ENCODE peak calls at places on chromosomes 12 and 14, in six cellular contexts. One of them, this sample, is unnamed. For H3K27me3 and H3F3A, the result is how much of the 10 kb centered on the place peaks cover.

GRCh38 chr12:13981296-13981962 is at the start of gene GRIN2B:
- DNase-seq in PC-3: no peak
- DNase-seq in MM.1S: no peak
- DNase-seq in GM23338: peak
- DNase-seq in neural progenitor cell: peak
- DNase-seq in SK-N-SH: peak
- DNase-seq in this sample: no peak

GRCh38 chr14:95156153-95156764 is 1.1 kb downstream of the DICER1 start:
- DNase-seq in SK-N-SH: no peak
- DNase-seq in PC-3: peak
- DNase-seq in MM.1S: peak
- DNase-seq in neural progenitor cell: peak
- DNase-seq in GM23338: no peak
- DNase-seq in this sample: peak

GRCh38 chr14:37650356-37651037 is 55.1 kb downstream of the TTC6 start:
- DNase-seq in MM.1S: no peak
- DNase-seq in SK-N-SH: no peak
- DNase-seq in GM23338: peak
- DNase-seq in PC-3: peak
- DNase-seq in neural progenitor cell: peak
- DNase-seq in this sample: no peak

GRCh38 chr12:55666508-55666907 is 29.8 kb downstream of the OR10P1 start:
- DNase-seq in SK-N-SH: no peak
- DNase-seq in GM23338: no peak
- DNase-seq in MM.1S: no peak
- DNase-seq in neural progenitor cell: no peak
- DNase-seq in PC-3: no peak
- DNase-seq in this sample: no peak

GRCh38 chr12:41407240-41407799 is 219.2 kb downstream of the PDZRN4 start:
- DNase-seq in GM23338: peak
- DNase-seq in neural progenitor cell: peak
- DNase-seq in PC-3: no peak
- DNase-seq in MM.1S: no peak
- DNase-seq in SK-N-SH: no peak
- DNase-seq in this sample: no peak

GRCh38 chr12:50981319-50982239 is 29.2 kb downstream of the HIGD1C start:
- DNase-seq in neural progenitor cell: no peak
- DNase-seq in GM23338: no peak
- DNase-seq in PC-3: no peak
- DNase-seq in SK-N-SH: no peak
- DNase-seq in MM.1S: no peak
- DNase-seq in this sample: no peak

GRCh38 chr12:67647547-67648305 is 819 bp upstream of the DYRK2 start:
- DNase-seq in SK-N-SH: peak
- DNase-seq in PC-3: peak
- DNase-seq in GM23338: peak
- DNase-seq in neural progenitor cell: peak
- DNase-seq in MM.1S: peak
- DNase-seq in this sample: peak

GRCh38 chr12:82655751-82656150 is 31.0 kb upstream of the TMTC2 start:
- DNase-seq in PC-3: no peak
- DNase-seq in GM23338: no peak
- DNase-seq in SK-N-SH: no peak
- DNase-seq in MM.1S: no peak
- DNase-seq in neural progenitor cell: no peak
- DNase-seq in this sample: no peak

GRCh38 chr12:92155733-92156132 is 10.1 kb upstream of the BTG1 start:
- DNase-seq in SK-N-SH: no peak
- DNase-seq in GM23338: no peak
- DNase-seq in MM.1S: no peak
- DNase-seq in neural progenitor cell: no peak
- DNase-seq in PC-3: no peak
- DNase-seq in this sample: no peak

GRCh38 chr14:69045857-69046351 is 66.8 kb upstream of the ACTN1 start:
- DNase-seq in GM23338: peak
- DNase-seq in neural progenitor cell: no peak
- DNase-seq in MM.1S: no peak
- DNase-seq in SK-N-SH: no peak
- DNase-seq in PC-3: no peak
- DNase-seq in this sample: peak

GRCh38 chr14:57961793-57962075 is 95.8 kb upstream of the SLC35F4 start:
- DNase-seq in neural progenitor cell: peak
- DNase-seq in MM.1S: no peak
- DNase-seq in GM23338: no peak
- DNase-seq in SK-N-SH: no peak
- DNase-seq in PC-3: no peak
- DNase-seq in this sample: no peak

GRCh38 chr14:76715102-76715926 is 46.0 kb upstream of the VASH1 start:
- DNase-seq in SK-N-SH: no peak
- DNase-seq in GM23338: no peak
- DNase-seq in MM.1S: no peak
- DNase-seq in PC-3: no peak
- DNase-seq in neural progenitor cell: peak
- DNase-seq in this sample: peak

GRCh38 chr12:66776974-66777373 is 98.1 kb upstream of the GRIP1 start:
- DNase-seq in GM23338: no peak
- DNase-seq in neural progenitor cell: no peak
- DNase-seq in SK-N-SH: no peak
- DNase-seq in PC-3: no peak
- DNase-seq in MM.1S: peak
- DNase-seq in this sample: no peak

GRCh38 chr12:127830730-127831129 is 436.2 kb upstream of the TMEM132C start:
- DNase-seq in PC-3: no peak
- DNase-seq in neural progenitor cell: no peak
- DNase-seq in GM23338: no peak
- DNase-seq in SK-N-SH: no peak
- DNase-seq in MM.1S: no peak
- DNase-seq in this sample: no peak

GRCh38 chr14:32201816-32202467 is at the start of gene RNU6-7:
- DNase-seq in SK-N-SH: peak
- DNase-seq in MM.1S: no peak
- DNase-seq in PC-3: no peak
- DNase-seq in GM23338: peak
- DNase-seq in neural progenitor cell: peak
- DNase-seq in this sample: peak

GRCh38 chr12:6376079-6376941 is 947 bp upstream of the SCNN1A start:
- DNase-seq in PC-3: no peak
- DNase-seq in neural progenitor cell: peak
- DNase-seq in MM.1S: no peak
- DNase-seq in GM23338: peak
- DNase-seq in SK-N-SH: peak
- DNase-seq in this sample: peak

DNA sequence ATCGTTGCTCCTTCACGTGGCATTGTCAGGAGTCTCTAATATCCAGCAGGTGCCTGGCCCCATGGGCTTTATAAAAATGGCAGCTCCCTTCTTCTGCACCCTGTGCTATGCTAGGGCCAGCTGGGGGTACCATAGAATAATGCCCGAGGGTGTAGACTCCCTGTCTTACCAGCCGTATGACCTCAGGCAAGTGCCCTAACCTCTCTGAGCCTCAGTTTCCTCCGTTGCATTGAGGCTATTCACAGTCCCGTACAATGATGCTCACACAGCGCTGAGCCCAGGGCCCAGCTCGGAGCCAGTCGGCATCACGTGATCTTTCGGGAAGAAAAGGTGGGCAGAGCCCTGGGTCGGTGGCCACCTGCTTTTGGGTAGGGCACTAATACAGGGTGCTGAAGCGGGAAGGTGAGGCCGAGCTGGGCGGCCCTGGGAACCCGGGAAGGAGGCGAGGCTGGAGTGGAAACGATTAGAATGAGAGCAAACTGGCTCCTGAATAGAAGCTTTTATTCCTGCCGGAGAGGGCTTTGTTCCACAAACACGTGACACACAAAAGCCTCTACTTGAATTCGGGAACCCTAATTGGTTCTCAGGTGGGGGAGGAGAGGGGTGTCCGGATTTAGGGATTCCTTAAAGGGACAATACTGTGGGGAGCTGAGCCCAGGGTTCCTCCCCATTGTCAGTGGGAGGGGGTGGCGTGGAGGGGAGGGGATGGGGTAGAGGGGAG is 19.9 kb upstream of the MSI1 start:
- DNase-seq in SK-N-SH: no peak
- DNase-seq in neural progenitor cell: peak
- DNase-seq in MM.1S: no peak
- DNase-seq in GM23338: peak
- DNase-seq in PC-3: no peak
- DNase-seq in this sample: peak
- H3K27me3 ChIP-seq in SK-N-SH: under half
- H3K27me3 ChIP-seq in neural progenitor cell: under half
- H3K27me3 ChIP-seq in MM.1S: under half
- H3K27me3 ChIP-seq in GM23338: under half
- H3K27me3 ChIP-seq in PC-3: under half
- H3K27me3 ChIP-seq in this sample: under half

GRCh38 chr12:121778567-121779421 is 14.7 kb downstream of the RHOF start:
- DNase-seq in PC-3: no peak
- DNase-seq in SK-N-SH: no peak
- DNase-seq in MM.1S: no peak
- DNase-seq in GM23338: no peak
- DNase-seq in neural progenitor cell: no peak
- DNase-seq in this sample: no peak
- H3F3A ChIP-seq in PC-3: under half
- H3F3A ChIP-seq in SK-N-SH: under half
- H3F3A ChIP-seq in MM.1S: under half
- H3F3A ChIP-seq in GM23338: under half
- H3F3A ChIP-seq in neural progenitor cell: under half
- H3F3A ChIP-seq in this sample: under half

DNA sequence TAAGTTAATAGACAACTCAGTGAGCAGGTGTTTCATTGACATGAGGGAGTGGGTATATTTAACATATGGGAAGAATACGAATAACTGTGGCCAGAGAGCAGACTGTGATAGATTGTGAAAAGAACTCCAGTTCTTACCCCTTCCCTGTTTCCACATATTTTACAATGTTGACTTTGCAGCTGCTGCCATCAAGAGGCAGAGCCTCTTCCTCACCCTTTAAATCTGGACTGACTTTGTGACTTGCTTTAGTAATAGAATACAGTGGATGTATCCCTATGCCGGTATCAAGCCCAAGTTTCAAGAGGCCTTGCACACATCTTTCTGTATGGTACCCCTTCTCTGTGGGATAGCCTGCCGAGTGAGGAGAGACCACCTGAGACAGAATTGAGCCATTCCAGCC is 356.7 kb downstream of the ETNK1 start:
- DNase-seq in MM.1S: no peak
- DNase-seq in neural progenitor cell: no peak
- DNase-seq in SK-N-SH: no peak
- DNase-seq in PC-3: no peak
- DNase-seq in GM23338: peak
- DNase-seq in this sample: peak
- TF ChIP-seq EZH2phosphoT487 in MM.1S: no peak
- TF ChIP-seq EZH2phosphoT487 in neural progenitor cell: no peak
- TF ChIP-seq EZH2phosphoT487 in SK-N-SH: no peak
- TF ChIP-seq EZH2phosphoT487 in PC-3: no peak
- TF ChIP-seq EZH2phosphoT487 in GM23338: no peak
- TF ChIP-seq EZH2phosphoT487 in this sample: no peak

DNA sequence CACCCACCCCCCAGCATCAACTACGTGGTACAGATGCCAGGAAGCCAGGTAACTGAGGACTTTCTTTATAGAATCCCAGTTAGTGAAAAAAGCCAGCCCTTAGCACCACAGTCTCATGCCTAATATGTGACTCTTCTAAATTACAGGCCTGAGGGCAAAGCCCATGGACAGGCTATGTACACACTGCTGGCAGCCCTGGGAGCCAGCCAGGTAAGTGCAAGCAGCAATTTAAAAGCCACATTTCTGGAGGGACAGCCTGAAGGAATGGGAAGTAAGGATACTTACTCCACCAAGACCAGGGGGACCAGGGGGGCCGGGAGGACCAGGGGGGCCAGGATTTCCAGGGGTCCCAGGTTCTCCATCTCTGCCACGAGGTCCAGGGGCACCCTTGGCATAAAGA is 7.0 kb downstream of the COL2A1 start:
- DNase-seq in GM23338: no peak
- DNase-seq in SK-N-SH: no peak
- DNase-seq in MM.1S: no peak
- DNase-seq in PC-3: peak
- DNase-seq in neural progenitor cell: no peak
- DNase-seq in this sample: no peak
- H3K27me3 ChIP-seq in GM23338: half or more
- H3K27me3 ChIP-seq in SK-N-SH: half or more
- H3K27me3 ChIP-seq in MM.1S: under half
- H3K27me3 ChIP-seq in PC-3: under half
- H3K27me3 ChIP-seq in neural progenitor cell: half or more
- H3K27me3 ChIP-seq in this sample: half or more

DNA sequence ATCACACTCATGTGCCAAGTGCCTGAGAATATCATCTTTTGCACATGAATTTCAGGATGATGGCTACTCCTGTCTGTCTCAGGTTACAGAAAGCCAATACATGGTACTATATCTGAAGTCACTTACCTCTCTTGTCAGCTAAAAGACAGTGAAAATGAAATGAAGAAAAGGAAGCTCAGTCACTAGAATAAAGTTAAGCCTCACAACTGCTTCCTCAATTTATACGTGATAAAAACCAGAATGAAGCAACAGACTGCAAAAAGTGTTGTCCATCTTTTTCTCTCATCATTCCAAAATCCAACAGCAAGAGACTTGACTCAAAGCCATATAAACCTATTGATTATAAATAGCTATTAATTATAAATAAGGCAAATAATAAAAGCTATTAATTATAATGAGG is 10.2 kb downstream of the NIN start:
- DNase-seq in GM23338: no peak
- DNase-seq in SK-N-SH: no peak
- DNase-seq in neural progenitor cell: no peak
- DNase-seq in PC-3: no peak
- DNase-seq in MM.1S: no peak
- DNase-seq in this sample: no peak
- H3F3A ChIP-seq in GM23338: under half
- H3F3A ChIP-seq in SK-N-SH: under half
- H3F3A ChIP-seq in neural progenitor cell: under half
- H3F3A ChIP-seq in PC-3: under half
- H3F3A ChIP-seq in MM.1S: under half
- H3F3A ChIP-seq in this sample: under half

GRCh38 chr14:36442824-36443241 is 77.2 kb downstream of the NKX2-1 start:
- DNase-seq in PC-3: no peak
- DNase-seq in MM.1S: no peak
- DNase-seq in neural progenitor cell: peak
- DNase-seq in SK-N-SH: no peak
- DNase-seq in GM23338: peak
- DNase-seq in this sample: no peak
- TF ChIP-seq EZH2phosphoT487 in PC-3: no peak
- TF ChIP-seq EZH2phosphoT487 in MM.1S: no peak
- TF ChIP-seq EZH2phosphoT487 in neural progenitor cell: peak
- TF ChIP-seq EZH2phosphoT487 in SK-N-SH: no peak
- TF ChIP-seq EZH2phosphoT487 in GM23338: no peak
- TF ChIP-seq EZH2phosphoT487 in this sample: no peak

This sample was measured in GM23248.